ENCODE peak calls at places on chromosomes 4 and X, in five cellular contexts. Z is activated T-cell treated with anti-CD3 and anti-CD28 coated beads for 1 hour, U is lower leg skin, W is GM13977, F is NCI-H2107. Q is an unnamed sample.

GRCh38 chr4:5980436-5981155 is 37.6 kb downstream of the C4orf50 start:
- DNase-seq in Z (no peak), U (peak; percentile 43), W (no peak), F (no peak), Q (no peak)

GRCh38 chrX:138886769-138887168 is 175.3 kb upstream of the FGF13 start:
- DNase-seq in Z (no peak), U (no peak), W (no peak), F (no peak), Q (no peak)

GRCh38 chr4:57119054-57119651 is 9.0 kb upstream of the IGFBP7 start:
- DNase-seq in Z (no peak), U (peak; percentile 89), W (no peak), F (no peak), Q (no peak)

GRCh38 chr4:71472946-71473345 is 134.1 kb downstream of the SLC4A4 start:
- DNase-seq in Z (no peak), U (no peak), W (no peak), F (no peak), Q (no peak)

GRCh38 chr4:14864365-14864762 is 137.9 kb upstream of the CPEB2 start:
- DNase-seq in Z (no peak), U (no peak), W (peak; percentile 34), F (no peak), Q (no peak)

GRCh38 chr4:182715548-182715947 is 201.6 kb downstream of the DCTD start:
- DNase-seq in Z (no peak), U (no peak), W (no peak), F (no peak), Q (no peak)

GRCh38 chr4:184126800-184127199 is 90.9 kb downstream of the ENPP6 start:
- DNase-seq in Z (no peak), U (no peak), W (no peak), F (no peak), Q (no peak)

GRCh38 chr4:120018786-120019185 is 47.9 kb downstream of the MAD2L1 start:
- DNase-seq in Z (no peak), U (no peak), W (no peak), F (no peak), Q (no peak)

GRCh38 chr4:6032249-6033244 is 14.3 kb upstream of the C4orf50 start:
- DNase-seq in Z (no peak), U (no peak), W (no peak), F (peak; percentile 68), Q (no peak)

GRCh38 chr4:115356176-115356575 is 242.8 kb upstream of the NDST4 start:
- DNase-seq in Z (no peak), U (no peak), W (no peak), F (no peak), Q (no peak)

GRCh38 chr4:29326816-29327215 is 1393.4 kb upstream of the PCDH7 start:
- DNase-seq in Z (no peak), U (no peak), W (no peak), F (no peak), Q (no peak)

GRCh38 chr4:101790521-101791188 is at the start of gene BANK1:
- DNase-seq in Z (peak; percentile 8), U (peak; percentile 84), W (peak; percentile 80), F (peak; percentile 1), Q (peak; percentile 75)

GRCh38 chr4:76293705-76294274 is 12.7 kb upstream of the STBD1 start:
- DNase-seq in Z (no peak), U (no peak), W (no peak), F (no peak), Q (no peak)

GRCh38 chrX:39427492-39428289 is 626.4 kb downstream of the MID1IP1 start:
- DNase-seq in Z (no peak), U (no peak), W (no peak), F (no peak), Q (no peak)

GRCh38 chr4:185328586-185328985 is 67.1 kb downstream of the LRP2BP start:
- DNase-seq in Z (no peak), U (no peak), W (no peak), F (no peak), Q (no peak)

GRCh38 chrX:111270339-111270738 is at the start of gene CAPN6:
- DNase-seq in Z (no peak), U (no peak), W (no peak), F (no peak), Q (no peak)

GRCh38 chr4:114226178-114226577 is 246.7 kb upstream of the ARSJ start:
- DNase-seq in Z (no peak), U (no peak), W (no peak), F (no peak), Q (no peak)

GRCh38 chrX:103187953-103188475 is 26.9 kb upstream of the BEX4 start:
- DNase-seq in Z (no peak), U (no peak), W (no peak), F (no peak), Q (no peak)

GRCh38 chrX:9312922-9313867 is 151.7 kb upstream of the TBL1X start:
- DNase-seq in Z (peak; percentile 59), U (peak; percentile 89), W (peak; percentile 31), F (no peak), Q (peak; percentile 19)